ENCODE peak calls at places on chromosomes 12 and 14, in five cellular contexts. One of them, this sample, is unnamed.

GRCh38 chr12:96221391-96221790 is 27.2 kb downstream of the ELK3 start:
- DNase-seq in endothelial cell: no peak
- DNase-seq in MM.1S: no peak
- DNase-seq in endothelial cell of umbilical vein: no peak
- DNase-seq in A549: no peak
- DNase-seq in this sample: no peak

GRCh38 chr12:12892670-12893290 is 1.4 kb downstream of the GPRC5A start:
- DNase-seq in endothelial cell: no peak
- DNase-seq in MM.1S: no peak
- DNase-seq in endothelial cell of umbilical vein: no peak
- DNase-seq in A549: no peak
- DNase-seq in this sample: no peak

GRCh38 chr12:12503384-12504078 is 59.1 kb downstream of the DUSP16 start:
- DNase-seq in endothelial cell: peak
- DNase-seq in MM.1S: no peak
- DNase-seq in endothelial cell of umbilical vein: no peak
- DNase-seq in A549: no peak
- DNase-seq in this sample: peak

GRCh38 chr12:52531563-52532300 is 11.5 kb upstream of the KRT5 start:
- DNase-seq in endothelial cell: no peak
- DNase-seq in MM.1S: no peak
- DNase-seq in endothelial cell of umbilical vein: no peak
- DNase-seq in A549: no peak
- DNase-seq in this sample: no peak

GRCh38 chr14:76720382-76720813 is 40.9 kb upstream of the VASH1 start:
- DNase-seq in endothelial cell: peak
- DNase-seq in MM.1S: peak
- DNase-seq in endothelial cell of umbilical vein: peak
- DNase-seq in A549: no peak
- DNase-seq in this sample: peak

GRCh38 chr14:71618047-71618446 is 314.2 kb upstream of the RGS6 start:
- DNase-seq in endothelial cell: no peak
- DNase-seq in MM.1S: no peak
- DNase-seq in endothelial cell of umbilical vein: no peak
- DNase-seq in A549: no peak
- DNase-seq in this sample: no peak

GRCh38 chr14:74018029-74018703 is 922 bp downstream of the ENTPD5 start:
- DNase-seq in endothelial cell: no peak
- DNase-seq in MM.1S: no peak
- DNase-seq in endothelial cell of umbilical vein: peak
- DNase-seq in A549: peak
- DNase-seq in this sample: peak

GRCh38 chr14:92625213-92625612 is 111.6 kb downstream of the RIN3 start:
- DNase-seq in endothelial cell: no peak
- DNase-seq in MM.1S: no peak
- DNase-seq in endothelial cell of umbilical vein: no peak
- DNase-seq in A549: peak
- DNase-seq in this sample: no peak

GRCh38 chr12:106301611-106302321 is 767 bp upstream of the TCP11L2 start:
- DNase-seq in endothelial cell: peak
- DNase-seq in MM.1S: peak
- DNase-seq in endothelial cell of umbilical vein: peak
- DNase-seq in A549: peak
- DNase-seq in this sample: peak

GRCh38 chr14:55430024-55430690 is 10.3 kb downstream of the TBPL2 start:
- DNase-seq in endothelial cell: peak
- DNase-seq in MM.1S: peak
- DNase-seq in endothelial cell of umbilical vein: peak
- DNase-seq in A549: peak
- DNase-seq in this sample: peak

GRCh38 chr12:116529048-116529447 is 30.1 kb upstream of the MAP1LC3B2 start:
- DNase-seq in endothelial cell: no peak
- DNase-seq in MM.1S: no peak
- DNase-seq in endothelial cell of umbilical vein: no peak
- DNase-seq in A549: peak
- DNase-seq in this sample: no peak

GRCh38 chr12:102965281-102966155 is 8.0 kb downstream of the ASCL1 start:
- DNase-seq in endothelial cell: no peak
- DNase-seq in MM.1S: no peak
- DNase-seq in endothelial cell of umbilical vein: no peak
- DNase-seq in A549: no peak
- DNase-seq in this sample: no peak

GRCh38 chr14:70094631-70095030 is 94.1 kb downstream of the SLC8A3 start:
- DNase-seq in endothelial cell: no peak
- DNase-seq in MM.1S: no peak
- DNase-seq in endothelial cell of umbilical vein: no peak
- DNase-seq in A549: no peak
- DNase-seq in this sample: no peak

GRCh38 chr14:70094106-70094505 is 94.6 kb downstream of the SLC8A3 start:
- DNase-seq in endothelial cell: no peak
- DNase-seq in MM.1S: no peak
- DNase-seq in endothelial cell of umbilical vein: no peak
- DNase-seq in A549: no peak
- DNase-seq in this sample: no peak

GRCh38 chr14:70098257-70098809 is 90.4 kb downstream of the SLC8A3 start:
- DNase-seq in endothelial cell: no peak
- DNase-seq in MM.1S: no peak
- DNase-seq in endothelial cell of umbilical vein: no peak
- DNase-seq in A549: no peak
- DNase-seq in this sample: no peak

GRCh38 chr14:70097576-70098256 is 91.0 kb downstream of the SLC8A3 start:
- DNase-seq in endothelial cell: no peak
- DNase-seq in MM.1S: no peak
- DNase-seq in endothelial cell of umbilical vein: no peak
- DNase-seq in A549: no peak
- DNase-seq in this sample: no peak

GRCh38 chr14:70096866-70097265 is 91.9 kb downstream of the SLC8A3 start:
- DNase-seq in endothelial cell: peak
- DNase-seq in MM.1S: no peak
- DNase-seq in endothelial cell of umbilical vein: peak
- DNase-seq in A549: peak
- DNase-seq in this sample: no peak
- TF ChIP-seq CTCF in endothelial cell: peak
- TF ChIP-seq CTCF in MM.1S: no peak
- TF ChIP-seq CTCF in endothelial cell of umbilical vein: no peak
- TF ChIP-seq CTCF in A549: no peak
- TF ChIP-seq CTCF in this sample: no peak

GRCh38 chr12:43333650-43334043 is 218.4 kb downstream of the ADAMTS20 start:
- DNase-seq in endothelial cell: no peak
- DNase-seq in MM.1S: no peak
- DNase-seq in endothelial cell of umbilical vein: no peak
- DNase-seq in A549: no peak
- DNase-seq in this sample: no peak

GRCh38 chr12:43337571-43338497 is 214.2 kb downstream of the ADAMTS20 start:
- DNase-seq in endothelial cell: no peak
- DNase-seq in MM.1S: no peak
- DNase-seq in endothelial cell of umbilical vein: peak
- DNase-seq in A549: no peak
- DNase-seq in this sample: peak

GRCh38 chr12:43332977-43333649 is 218.9 kb downstream of the ADAMTS20 start:
- DNase-seq in endothelial cell: no peak
- DNase-seq in MM.1S: no peak
- DNase-seq in endothelial cell of umbilical vein: peak
- DNase-seq in A549: no peak
- DNase-seq in this sample: no peak

GRCh38 chr12:43338848-43339526 is 213.0 kb downstream of the ADAMTS20 start:
- DNase-seq in endothelial cell: no peak
- DNase-seq in MM.1S: peak
- DNase-seq in endothelial cell of umbilical vein: peak
- DNase-seq in A549: peak
- DNase-seq in this sample: peak

DNA sequence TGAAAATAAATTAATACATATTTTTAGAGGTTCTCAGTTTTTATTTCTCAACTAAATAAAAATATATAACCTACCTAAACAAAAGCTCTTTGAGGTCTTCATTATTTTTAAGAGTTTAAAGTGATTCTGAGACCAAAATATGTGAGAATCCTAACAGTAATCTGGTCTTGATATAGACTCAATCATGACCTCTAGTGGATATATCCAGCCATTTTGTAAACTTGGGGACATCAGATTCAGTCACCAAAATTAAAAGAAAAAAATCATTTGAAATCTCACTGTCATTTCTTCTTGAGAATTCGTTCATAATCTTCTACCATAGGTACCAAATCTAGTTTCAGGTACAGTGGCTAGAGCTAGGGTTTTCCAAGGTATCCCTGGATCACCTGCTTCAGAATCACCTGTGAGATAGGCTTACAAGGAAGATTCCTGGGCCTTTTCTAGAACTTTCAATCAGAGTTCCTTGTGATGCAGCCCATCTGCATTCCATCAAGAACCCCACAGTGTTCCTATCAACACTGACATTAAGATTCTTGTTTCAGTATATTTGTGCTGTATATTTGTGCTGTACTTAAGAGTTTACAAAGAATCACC is 214.9 kb downstream of the ADAMTS20 start:
- DNase-seq in endothelial cell: no peak
- DNase-seq in MM.1S: peak
- DNase-seq in endothelial cell of umbilical vein: peak
- DNase-seq in A549: peak
- DNase-seq in this sample: peak
- TF ChIP-seq CTCF in endothelial cell: peak
- TF ChIP-seq CTCF in MM.1S: peak
- TF ChIP-seq CTCF in endothelial cell of umbilical vein: peak
- TF ChIP-seq CTCF in A549: peak
- TF ChIP-seq CTCF in this sample: peak

DNA sequence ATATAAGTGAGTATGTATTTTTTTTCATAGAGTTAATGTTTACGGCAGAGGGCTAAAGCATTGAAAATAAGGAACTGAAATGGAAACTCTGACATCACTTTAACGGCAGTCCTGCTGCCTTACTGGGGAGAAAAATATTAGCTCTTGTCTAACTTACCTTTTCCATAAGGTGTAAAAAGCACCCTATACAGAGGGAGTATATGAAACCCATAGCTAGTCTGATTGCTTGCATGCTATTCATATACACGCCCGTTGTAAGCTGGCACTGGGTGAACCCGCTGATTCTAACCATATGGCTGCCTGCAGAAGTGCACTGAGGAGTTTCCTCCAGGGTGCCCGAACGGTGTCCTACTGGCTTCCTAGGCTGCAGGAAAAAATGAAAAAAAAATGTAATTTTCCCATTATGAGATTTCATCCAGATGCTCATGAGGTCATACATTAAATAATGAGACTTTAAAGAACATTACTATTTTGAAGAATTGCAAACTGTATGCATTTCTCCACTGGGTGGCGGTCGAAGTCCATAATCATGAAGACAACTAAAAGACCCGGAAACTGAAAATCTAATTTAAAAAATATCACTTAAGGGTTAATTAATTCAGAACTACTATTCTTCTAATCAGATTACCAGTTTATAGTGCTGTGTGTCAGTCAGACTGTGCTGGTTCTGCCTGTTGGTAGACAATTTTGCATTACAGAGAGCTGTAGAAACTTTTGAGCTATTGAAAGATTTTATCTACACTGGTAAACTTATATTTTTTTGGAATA is 144.7 kb downstream of the ALX1 start:
- DNase-seq in endothelial cell: peak
- DNase-seq in MM.1S: peak
- DNase-seq in endothelial cell of umbilical vein: peak
- DNase-seq in A549: no peak
- DNase-seq in this sample: peak
- TF ChIP-seq CTCF in endothelial cell: peak
- TF ChIP-seq CTCF in MM.1S: peak
- TF ChIP-seq CTCF in endothelial cell of umbilical vein: peak
- TF ChIP-seq CTCF in A549: peak
- TF ChIP-seq CTCF in this sample: peak

DNA sequence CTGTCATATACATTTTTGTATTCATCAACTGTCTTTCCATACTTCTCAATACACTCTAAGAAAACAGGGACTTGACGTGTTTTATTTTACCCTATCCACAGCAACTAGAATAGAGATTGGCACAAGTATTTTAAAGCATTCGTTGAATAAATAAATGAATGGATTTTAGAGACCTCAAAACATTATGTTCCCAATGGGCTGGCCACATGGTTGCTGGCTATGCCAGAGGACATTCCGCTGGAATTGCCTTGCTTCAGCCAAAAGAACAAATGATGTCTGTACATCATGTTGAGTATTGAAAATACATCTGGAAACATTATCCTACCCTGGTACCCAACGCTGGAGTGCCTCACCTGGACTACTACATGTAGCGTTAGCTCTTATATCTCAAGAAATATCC is 132.8 kb upstream of the RAP1B start:
- DNase-seq in endothelial cell: no peak
- DNase-seq in MM.1S: no peak
- DNase-seq in endothelial cell of umbilical vein: no peak
- DNase-seq in A549: no peak
- DNase-seq in this sample: no peak
- TF ChIP-seq CTCF in endothelial cell: no peak
- TF ChIP-seq CTCF in MM.1S: no peak
- TF ChIP-seq CTCF in endothelial cell of umbilical vein: no peak
- TF ChIP-seq CTCF in A549: no peak
- TF ChIP-seq CTCF in this sample: no peak

This sample was measured in GM13976.